ENCODE peak calls at places on chromosomes 16 and 17, in six cellular contexts. X is psoas muscle; Y is CD8-positive, alpha-beta T cell; K is A673; D is Panc1; A is fibroblast of lung. R is an unnamed sample.
A peak's percentile ranks its signal among the peaks of the same experiment; 100 is the strongest.

GRCh38 chr16:68422396-68422964 is 25.8 kb downstream of the SMPD3 start:
- DNase-seq in A (no peak), Y (no peak), D (no peak), K (no peak), X (no peak), R (no peak)

GRCh38 chr17:45322168-45322567 is 5.3 kb upstream of the MAP3K14 start:
- DNase-seq in A (no peak), Y (no peak), K (no peak), D (no peak), X (no peak), R (no peak)

GRCh38 chr17:1644493-1645206 is 882 bp downstream of the SCARF1 start:
- DNase-seq in Y (no peak), K (no peak), A (peak; percentile 67), X (no peak), D (no peak), R (no peak)

GRCh38 chr17:83065660-83066542 is 13.5 kb upstream of the METRNL start:
- DNase-seq in A (no peak), X (no peak), K (no peak), Y (no peak), D (no peak), R (peak; percentile 77)

GRCh38 chr16:51243836-51244483 is 92.9 kb upstream of the SALL1 start:
- DNase-seq in X (no peak), Y (no peak), D (no peak), A (peak; percentile 56), K (no peak), R (no peak)

GRCh38 chr17:41538565-41538991 is 10.5 kb upstream of the KRT19 start:
- DNase-seq in X (no peak), D (no peak), K (no peak), A (peak; percentile 63), Y (no peak), R (no peak)

GRCh38 chr16:84044108-84044488 is 1.5 kb upstream of the SLC38A8 start:
- DNase-seq in A (peak; percentile 14), K (no peak), Y (no peak), D (no peak), X (no peak), R (peak; percentile 29)

GRCh38 chr16:86732621-86733297 is 154.4 kb downstream of the FOXL1 start:
- DNase-seq in A (peak; percentile 82), Y (no peak), X (no peak), D (no peak), K (peak; percentile 14), R (no peak)

GRCh38 chr17:39903158-39903884 is 15.1 kb downstream of the GSDMB start:
- DNase-seq in D (no peak), Y (no peak), K (no peak), X (no peak), A (no peak), R (no peak)

GRCh38 chr16:72985148-72985882 is 62.6 kb downstream of the ZFHX3 start:
- DNase-seq in K (peak; percentile 70), X (peak; percentile 80), A (peak; percentile 56), Y (no peak), D (no peak), R (no peak)

GRCh38 chr16:68376590-68376989 is 65.8 kb downstream of the PRMT7 start:
- DNase-seq in A (no peak), D (no peak), X (no peak), K (no peak), Y (no peak), R (peak; percentile 48)

GRCh38 chr17:14756469-14756868 is 455.6 kb downstream of the HS3ST3B1 start:
- DNase-seq in D (no peak), A (no peak), X (no peak), K (no peak), Y (no peak), R (no peak)

GRCh38 chr16:68790130-68790761 is 53.1 kb upstream of the TANGO6 start:
- DNase-seq in D (no peak), K (no peak), Y (no peak), X (no peak), A (peak; percentile 94), R (no peak)

GRCh38 chr16:19542138-19542821 is 13.2 kb upstream of the VPS35L start:
- DNase-seq in X (no peak), A (no peak), K (no peak), Y (no peak), D (no peak), R (no peak)

GRCh38 chr17:73071387-73071999 is 21.0 kb downstream of the SLC39A11 start:
- DNase-seq in D (no peak), K (no peak), Y (no peak), A (peak; percentile 44), X (no peak), R (no peak)

GRCh38 chr17:63529711-63530556 is 6.8 kb downstream of the KCNH6 start:
- DNase-seq in A (no peak), X (no peak), D (no peak), K (no peak), Y (no peak), R (no peak)

GRCh38 chr16:19559242-19559910 is 3.9 kb downstream of the VPS35L start:
- DNase-seq in X (no peak), D (peak; percentile 32), K (peak; percentile 69), Y (peak; percentile 37), A (peak; percentile 51), R (no peak)

GRCh38 chr17:4433515-4434031 is at the start of gene SPNS3:
- DNase-seq in A (no peak), D (no peak), Y (peak; percentile 31), X (no peak), K (no peak), R (no peak)

GRCh38 chr17:81329927-81330883 is 35.1 kb upstream of the SLC38A10 start:
- DNase-seq in Y (no peak), K (no peak), D (no peak), X (no peak), A (peak; percentile 8), R (no peak)

GRCh38 chr16:20874088-20874581 is 26.0 kb downstream of the DCUN1D3 start:
- DNase-seq in K (no peak), D (no peak), Y (no peak), A (peak; percentile 69), X (no peak), R (no peak)

GRCh38 chr17:77208217-77208808 is 67.5 kb downstream of the SEC14L1 start:
- DNase-seq in Y (no peak), X (no peak), A (peak; percentile 42), D (no peak), K (no peak), R (no peak)

GRCh38 chr17:63361182-63361581 is 84.9 kb downstream of the CYB561 start:
- DNase-seq in D (no peak), X (no peak), Y (no peak), K (no peak), A (no peak), R (peak; percentile 46)

GRCh38 chr17:19347323-19348080 is 15.0 kb downstream of the B9D1 start:
- DNase-seq in K (no peak), Y (no peak), A (no peak), X (no peak), D (no peak), R (no peak)

GRCh38 chr17:12744298-12744697 is 45.0 kb upstream of the ARHGAP44 start:
- DNase-seq in D (no peak), X (no peak), K (no peak), A (peak; percentile 48), Y (no peak), R (no peak)
- H3K4me3 ChIP-seq in D (no peak overlapping the region), X (no peak overlapping the region), K (no peak overlapping the region), A (no peak overlapping the region), Y (no peak overlapping the region), R (no peak overlapping the region)

GRCh38 chr17:7330099-7331015 is 1.2 kb upstream of the NEURL4 start:
- DNase-seq in X (peak; percentile 80), A (peak; percentile 77), Y (peak; percentile 73), K (peak; percentile 92), D (no peak), R (peak; percentile 92)
- H3K4me1 ChIP-seq in X (peaks cover 12% of the 10 kb centered on the region), A (no peaks in the 10 kb centered on the region), Y (peaks cover 44% of the 10 kb centered on the region), K (peaks cover 19% of the 10 kb centered on the region), D (peaks cover 7% of the 10 kb centered on the region), R (peaks cover 17% of the 10 kb centered on the region)

DNA sequence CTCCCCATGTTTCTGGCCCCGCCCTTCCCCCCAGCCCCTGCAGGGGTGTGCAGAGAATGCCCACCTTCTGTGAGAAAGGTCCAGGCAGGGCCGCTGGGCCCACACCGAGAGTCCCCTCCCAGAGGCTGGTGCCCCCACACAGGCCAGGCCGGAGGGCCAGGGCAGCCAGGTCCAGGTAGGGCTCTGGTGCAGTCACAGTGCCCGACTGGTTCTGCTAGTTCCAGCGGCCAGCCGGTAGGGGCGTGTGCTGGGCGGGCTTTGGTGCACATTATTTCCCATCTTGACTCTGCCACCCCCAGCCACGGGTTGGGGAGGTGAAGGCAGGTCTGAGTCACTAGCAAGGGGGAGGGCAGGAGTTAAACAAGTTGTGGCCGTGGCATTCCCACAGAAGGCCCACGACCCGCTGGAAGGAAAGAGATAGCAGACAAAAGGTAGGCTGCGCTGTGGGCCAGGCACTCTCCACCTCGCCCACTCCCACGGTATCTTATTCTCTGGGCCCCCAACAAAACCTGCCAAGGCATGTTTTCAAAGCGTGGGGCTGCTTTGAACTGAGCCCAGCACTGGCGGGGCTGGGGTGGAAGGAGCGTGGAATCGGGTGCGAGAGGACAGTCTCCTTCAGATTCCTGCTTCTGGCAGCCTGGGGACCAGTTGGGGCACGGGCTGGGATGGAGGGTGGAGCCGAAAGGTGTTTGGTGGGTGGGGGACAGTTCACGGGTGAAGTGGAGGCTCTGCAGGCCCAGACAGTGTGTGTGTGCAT is 1.9 kb downstream of the EPN3 start:
- DNase-seq in X (no peak), A (peak; percentile 49), D (no peak), Y (no peak), K (no peak), R (peak; percentile 91)
- TF ChIP-seq CTCF in X (no peak), A (peak; percentile 12), D (peak; percentile 50), Y (no peak), K (no peak), R (peak; percentile 16)

GRCh38 chr17:27668488-27668823 is 37.5 kb downstream of the LGALS9 start:
- DNase-seq in K (no peak), X (no peak), A (no peak), D (no peak), Y (no peak), R (no peak)
- H3K4me3 ChIP-seq in K (no peak overlapping the region), X (no peak overlapping the region), A (no peak overlapping the region), D (no peak overlapping the region), Y (no peak overlapping the region), R (no peak overlapping the region)

GRCh38 chr17:50422738-50423137 is 3.3 kb upstream of the ACSF2 start:
- DNase-seq in K (no peak), Y (no peak), A (no peak), D (no peak), X (no peak), R (no peak)
- H3K4me1 ChIP-seq in K (peaks cover 44% of the 10 kb centered on the region), Y (peaks cover 33% of the 10 kb centered on the region), A (peaks cover 12% of the 10 kb centered on the region), D (peaks cover 20% of the 10 kb centered on the region), X (peaks cover 16% of the 10 kb centered on the region), R (peaks cover 16% of the 10 kb centered on the region)

GRCh38 chr17:37736428-37736827 is 8.4 kb downstream of the HNF1B start:
- DNase-seq in D (no peak), A (no peak), Y (no peak), X (no peak), K (no peak), R (no peak)
- TF ChIP-seq CTCF in D (no peak), A (no peak), Y (no peak), X (no peak), K (no peak), R (no peak)

R was measured in kidney.